ENCODE peak calls at places on chromosomes 4 and X, in nine cellular contexts. Z is left ventricle myocardium inferior, P is HepG2, K is Peyer's patch, Q is GM23338, F is fibroblast of lung, E is prostate gland, G is tibial artery, T is colonic mucosa. W is an unnamed sample.

GRCh38 chr4:107018336-107018735 is 17.8 kb downstream of the DKK2 start:
- DNase-seq in Z (no peak), K (no peak), T (no peak), G (no peak), F (no peak), P (no peak), Q (no peak), E (no peak), W (no peak)

GRCh38 chrX:76433219-76433618 is 5.7 kb downstream of the MAGEE1 start:
- DNase-seq in E (no peak), T (no peak), Z (no peak), G (no peak), P (no peak), F (no peak), Q (no peak), K (no peak), W (no peak)

GRCh38 chrX:125210146-125210545 is 109.5 kb upstream of the TEX13C start:
- DNase-seq in P (no peak), E (no peak), T (no peak), Q (peak; percentile 71), Z (no peak), G (no peak), K (no peak), F (no peak), W (no peak)

GRCh38 chrX:100407784-100408642 is 2.1 kb downstream of the PCDH19 start:
- DNase-seq in T (no peak), Z (no peak), K (no peak), E (no peak), P (no peak), F (peak; percentile 3), G (no peak), Q (peak; percentile 36), W (no peak)

GRCh38 chr4:7627251-7628250 is 192.8 kb upstream of the PSAPL1 start:
- DNase-seq in T (no peak), G (no peak), Z (no peak), F (no peak), Q (no peak), P (no peak), K (no peak), E (no peak), W (no peak)

GRCh38 chr4:20735931-20736330 is 35.7 kb downstream of the PACRGL start:
- DNase-seq in K (no peak), G (no peak), F (no peak), E (no peak), T (no peak), P (no peak), Z (no peak), Q (no peak), W (no peak)

GRCh38 chrX:70656304-70656703 is 211.7 kb downstream of the DLG3 start:
- DNase-seq in P (no peak), G (no peak), F (no peak), E (no peak), K (no peak), T (no peak), Q (no peak), Z (no peak), W (no peak)

GRCh38 chr4:76950846-76951321 is 1.3 kb downstream of the SEPTIN11 start:
- DNase-seq in Q (peak; percentile 73), P (no peak), K (peak; percentile 54), T (peak; percentile 53), Z (no peak), F (peak; percentile 56), E (peak; percentile 4), G (no peak), W (no peak)

GRCh38 chr4:32824321-32824720 is 2104.2 kb downstream of the PCDH7 start:
- DNase-seq in K (no peak), T (no peak), Z (no peak), G (no peak), P (no peak), Q (no peak), F (peak; percentile 45), E (no peak), W (no peak)

GRCh38 chr4:924107-925096 is 7.7 kb downstream of the GAK start:
- DNase-seq in Z (no peak), E (no peak), G (peak; percentile 27), F (peak; percentile 68), P (no peak), K (peak; percentile 44), Q (no peak), T (no peak), W (no peak)

GRCh38 chrX:95841863-95842262 is 842.8 kb upstream of the DIAPH2 start:
- DNase-seq in P (no peak), Z (no peak), T (no peak), E (peak; percentile 3), G (no peak), Q (no peak), F (no peak), K (no peak), W (no peak)

GRCh38 chrX:133921764-133922389 is 63.5 kb downstream of the GPC3 start:
- DNase-seq in E (peak; percentile 6), T (peak; percentile 62), K (peak; percentile 68), P (peak; percentile 19), Z (peak; percentile 14), F (no peak), Q (peak; percentile 82), G (no peak), W (no peak)

GRCh38 chr4:82097504-82097903 is 276.3 kb downstream of the HNRNPD start:
- DNase-seq in T (no peak), P (no peak), Z (no peak), E (no peak), Q (no peak), G (no peak), K (no peak), F (peak; percentile 1), W (no peak)

GRCh38 chr4:40307627-40308497 is 27.3 kb upstream of the CHRNA9 start:
- DNase-seq in Q (peak; percentile 37), Z (peak; percentile 18), G (no peak), F (no peak), T (peak; percentile 36), E (no peak), P (no peak), K (no peak), W (no peak)

GRCh38 chr4:184310881-184311709 is 93.4 kb upstream of the ENPP6 start:
- DNase-seq in Q (no peak), Z (peak; percentile 36), T (peak; percentile 89), K (peak; percentile 73), F (no peak), P (peak; percentile 53), G (no peak), E (peak; percentile 3), W (no peak)

GRCh38 chr4:184309241-184310170 is 91.8 kb upstream of the ENPP6 start:
- DNase-seq in P (no peak), E (peak; percentile 2), K (no peak), Q (no peak), T (peak; percentile 14), G (no peak), Z (no peak), F (no peak), W (no peak)

GRCh38 chr4:184313058-184313709 is 95.5 kb upstream of the ENPP6 start:
- DNase-seq in Z (no peak), T (peak; percentile 8), F (no peak), K (no peak), E (no peak), G (no peak), Q (no peak), P (no peak), W (no peak)

GRCh38 chr4:184312126-184312525 is 94.5 kb upstream of the ENPP6 start:
- DNase-seq in E (no peak), T (peak; percentile 14), K (no peak), G (no peak), P (no peak), Q (no peak), Z (no peak), F (no peak), W (no peak)

GRCh38 chr4:184310171-184310567 is 92.5 kb upstream of the ENPP6 start:
- DNase-seq in K (peak; percentile 69), E (peak; percentile 3), G (no peak), P (no peak), T (peak; percentile 68), F (no peak), Q (peak; percentile 50), Z (no peak), W (no peak)
- H3K4me1 ChIP-seq in K (peaks cover 7% of the 10 kb centered on the region), E (no peaks in the 10 kb centered on the region), G (peaks cover 10% of the 10 kb centered on the region), P (peaks cover 38% of the 10 kb centered on the region), T (peaks cover 9% of the 10 kb centered on the region), F (no peaks in the 10 kb centered on the region), Q (peaks cover 3% of the 10 kb centered on the region), Z (peaks cover 9% of the 10 kb centered on the region), W (no peaks in the 10 kb centered on the region)

GRCh38 chr4:122525865-122526264 is 69.3 kb upstream of the IL2 start:
- DNase-seq in Q (no peak), K (no peak), G (no peak), E (no peak), T (no peak), Z (no peak), P (peak; percentile 43), F (no peak), W (no peak)
- TF ChIP-seq CTCF in Q (no peak), K (no peak), G (no peak), E (no peak), T (no peak), Z (no peak), P (no peak), F (no peak), W (no peak)

DNA sequence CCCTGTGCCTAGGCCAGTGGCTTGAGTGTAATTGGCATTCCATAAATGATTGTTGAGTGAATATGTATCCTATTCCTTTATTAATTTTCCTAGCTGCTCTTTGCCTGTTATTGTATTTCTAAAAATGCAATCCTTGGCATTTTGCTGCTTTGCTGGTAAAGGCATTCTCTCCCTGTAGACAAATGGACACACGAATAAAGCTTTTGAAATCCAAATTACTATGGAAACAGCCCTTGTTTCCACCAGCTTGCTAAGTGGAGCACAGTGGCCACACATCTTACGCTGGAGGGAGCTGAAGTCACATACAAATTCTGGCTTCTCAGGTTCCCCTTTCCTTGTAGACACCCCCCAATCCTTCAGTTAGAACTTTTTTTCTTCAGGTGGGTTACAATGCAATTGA is 66.3 kb downstream of the AGA start:
- DNase-seq in F (peak; percentile 30), K (no peak), G (no peak), Z (no peak), Q (peak; percentile 34), P (no peak), T (no peak), E (no peak), W (no peak)
- H3K4me1 ChIP-seq in F (no peaks in the 10 kb centered on the region), K (no peaks in the 10 kb centered on the region), G (no peaks in the 10 kb centered on the region), Z (no peaks in the 10 kb centered on the region), Q (peaks cover 5% of the 10 kb centered on the region), P (no peaks in the 10 kb centered on the region), T (no peaks in the 10 kb centered on the region), E (no peaks in the 10 kb centered on the region), W (no peaks in the 10 kb centered on the region)

DNA sequence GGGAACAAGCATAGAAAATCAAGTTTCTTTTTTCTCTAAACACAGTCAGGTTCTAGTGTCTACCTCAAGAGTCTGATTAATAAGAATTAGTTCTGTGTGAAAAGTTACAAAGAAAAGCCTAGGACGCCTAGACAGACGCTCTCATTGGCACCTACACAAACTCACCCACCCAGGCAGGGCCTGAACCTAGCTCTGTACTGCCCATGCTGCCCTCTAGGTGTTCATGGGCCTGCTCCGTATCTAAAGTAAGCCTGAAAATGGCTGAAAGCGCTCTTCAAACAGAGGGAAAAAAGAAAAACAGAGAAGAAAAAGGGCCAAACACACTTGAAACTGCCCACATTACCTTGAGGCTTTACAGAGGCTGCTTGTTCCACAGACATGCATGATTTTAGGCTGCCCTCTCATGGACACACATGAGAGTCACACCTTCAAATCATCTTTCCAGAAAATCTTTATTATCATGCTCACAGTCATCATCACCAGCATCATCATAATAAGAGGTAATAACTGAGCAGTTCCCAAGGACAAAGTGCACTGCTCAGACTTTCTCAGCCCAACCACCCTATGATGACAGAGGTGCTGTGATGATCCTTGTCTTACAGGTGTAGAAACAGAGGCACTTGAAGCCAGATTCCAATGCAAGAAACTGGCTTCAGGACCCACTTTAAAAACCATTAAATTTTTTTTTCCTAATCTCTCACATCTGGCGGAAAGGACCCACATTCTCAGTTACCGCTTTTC is 49.6 kb downstream of the MAP7D2 start:
- DNase-seq in F (peak; percentile 57), Q (peak; percentile 50), E (peak; percentile 30), P (peak; percentile 35), Z (no peak), K (no peak), T (peak; percentile 31), G (no peak), W (no peak)
- TF ChIP-seq CTCF in F (peak; percentile 39), Q (peak; percentile 70), E (peak; percentile 61), P (peak; percentile 74), Z (peak; percentile 40), K (peak; percentile 83), T (peak; percentile 47), G (no peak), W (no peak)

W was measured in uterus.